ENCODE peak calls at places on chromosomes 5 and 9, in seven cellular contexts. F, V, K, J, A, X and D are unnamed samples.
A peak's percentile ranks its signal among the peaks of the same experiment; 100 is the strongest.

GRCh38 chr9:93262537-93263310 is 78.8 kb downstream of the WNK2 start:
- DNase-seq in F (no peak), V (no peak), K (peak; percentile 70), J (no peak), A (peak; percentile 23), X (no peak), D (no peak)

GRCh38 chr9:86200599-86201162 is 58.8 kb downstream of the C9orf153 start:
- DNase-seq in F (no peak), V (no peak), K (no peak), J (no peak), A (no peak), X (no peak), D (no peak)

GRCh38 chr9:125990186-125990792 is 243.1 kb downstream of the PBX3 start:
- DNase-seq in F (no peak), V (no peak), K (no peak), J (no peak), A (no peak), X (no peak), D (no peak)

GRCh38 chr5:670396-671270 is 22.5 kb downstream of the TPPP start:
- DNase-seq in F (no peak), V (no peak), K (no peak), J (no peak), A (no peak), X (no peak), D (no peak)

GRCh38 chr9:114811969-114812636 is 6.3 kb upstream of the TNFSF15 start:
- DNase-seq in F (no peak), V (no peak), K (no peak), J (no peak), A (no peak), X (no peak), D (peak; percentile 56)

GRCh38 chr5:1803192-1803591 is 2.0 kb downstream of the NDUFS6 start:
- DNase-seq in F (no peak), V (no peak), K (no peak), J (no peak), A (no peak), X (no peak), D (no peak)

GRCh38 chr9:37251452-37251851 is 131.1 kb downstream of the ZCCHC7 start:
- DNase-seq in F (no peak), V (no peak), K (no peak), J (no peak), A (no peak), X (peak; percentile 96), D (no peak)

GRCh38 chr9:17829812-17830385 is 251.0 kb downstream of the SH3GL2 start:
- DNase-seq in F (no peak), V (no peak), K (no peak), J (no peak), A (no peak), X (no peak), D (no peak)

GRCh38 chr5:10552183-10553143 is 11.4 kb upstream of the ANKRD33B start:
- DNase-seq in F (no peak), V (peak; percentile 41), K (no peak), J (no peak), A (no peak), X (no peak), D (peak; percentile 61)
- H3K4me3 ChIP-seq in F (no peak overlapping the region), V (no peak overlapping the region), K (no peak overlapping the region), J (no peak overlapping the region), A (no peak overlapping the region), X (no peak overlapping the region), D (no peak overlapping the region)

GRCh38 chr5:111734597-111734996 is 22.4 kb downstream of the NREP start:
- DNase-seq in F (no peak), V (no peak), K (no peak), J (no peak), A (no peak), X (no peak), D (no peak)

GRCh38 chr5:111734013-111734412 is 23.0 kb downstream of the NREP start:
- DNase-seq in F (no peak), V (peak; percentile 53), K (no peak), J (no peak), A (no peak), X (no peak), D (no peak)

GRCh38 chr5:111730659-111731382 is 26.2 kb downstream of the NREP start:
- DNase-seq in F (no peak), V (no peak), K (peak; percentile 50), J (no peak), A (no peak), X (no peak), D (peak; percentile 56)

GRCh38 chr5:111733571-111733970 is 23.4 kb downstream of the NREP start:
- DNase-seq in F (no peak), V (no peak), K (no peak), J (no peak), A (no peak), X (no peak), D (no peak)

GRCh38 chr5:111731638-111732037 is 25.4 kb downstream of the NREP start:
- DNase-seq in F (no peak), V (no peak), K (no peak), J (no peak), A (no peak), X (no peak), D (no peak)
- H3K27ac ChIP-seq in F (no peak overlapping the region), V (no peak overlapping the region), K (peak overlapping the region; percentile 56), J (no peak overlapping the region), A (no peak overlapping the region), X (no peak overlapping the region), D (peak overlapping the region; percentile 31)

GRCh38 chr9:137460363-137461315 is 1.5 kb upstream of the NSMF start:
- DNase-seq in F (no peak), V (no peak), K (no peak), J (no peak), A (peak; percentile 5), X (no peak), D (no peak)

GRCh38 chr9:137461316-137461662 is 2.2 kb upstream of the NSMF start:
- DNase-seq in F (no peak), V (no peak), K (no peak), J (no peak), A (peak; percentile 5), X (no peak), D (no peak)

GRCh38 chr9:137462396-137463193 is 3.5 kb upstream of the NSMF start:
- DNase-seq in F (no peak), V (no peak), K (no peak), J (no peak), A (no peak), X (no peak), D (no peak)

GRCh38 chr9:137463194-137463930 is 4.2 kb upstream of the NSMF start:
- DNase-seq in F (no peak), V (no peak), K (no peak), J (no peak), A (no peak), X (no peak), D (no peak)

DNA sequence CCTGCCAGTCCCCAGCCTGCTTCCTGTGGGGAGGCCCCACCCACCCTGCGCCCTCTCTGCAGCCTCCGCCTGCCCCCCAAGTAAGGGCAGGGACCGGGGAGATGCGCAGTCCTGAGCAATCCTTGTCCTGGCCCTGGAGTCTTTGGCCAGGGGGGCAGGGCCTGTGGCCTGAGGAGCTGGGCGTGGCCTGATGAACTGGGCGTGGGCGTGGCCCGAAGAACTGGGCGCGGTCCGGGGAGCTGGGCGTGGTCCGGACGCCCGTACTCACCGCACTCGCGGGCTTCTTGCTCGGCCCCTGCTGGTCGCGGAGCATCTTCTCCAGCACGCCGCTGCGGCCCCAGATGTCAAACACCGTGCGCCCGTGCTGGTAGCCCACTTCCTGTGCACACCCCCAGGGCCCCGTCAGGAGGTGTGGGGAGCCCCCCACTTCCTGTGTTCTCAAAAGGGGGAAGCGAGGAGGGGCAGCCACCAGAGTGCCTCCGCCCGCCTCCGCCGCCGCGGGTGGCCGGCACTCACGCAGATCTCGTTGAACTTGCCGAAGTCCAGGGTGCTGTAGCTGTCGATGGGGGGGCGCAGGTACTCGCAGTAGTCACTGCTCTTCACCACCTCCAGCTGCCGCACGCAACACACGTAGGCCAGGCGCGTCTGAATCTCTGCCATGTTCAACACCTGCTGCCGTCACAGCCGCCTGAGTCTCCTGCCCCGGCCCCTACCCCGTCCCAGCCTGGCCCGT is 2.7 kb upstream of the NSMF start:
- DNase-seq in F (peak; percentile 97), V (no peak), K (peak; percentile 66), J (peak; percentile 90), A (no peak), X (peak; percentile 93), D (no peak)
- H3K4me3 ChIP-seq in F (peak overlapping the region; percentile 66), V (no peak overlapping the region), K (peak overlapping the region; percentile 7), J (peak overlapping the region; percentile 19), A (no peak overlapping the region), X (no peak overlapping the region), D (no peak overlapping the region)

GRCh38 chr9:112489039-112489546 is 2.5 kb downstream of the KIAA1958 start:
- DNase-seq in F (no peak), V (no peak), K (no peak), J (no peak), A (no peak), X (peak; percentile 42), D (no peak)
- H3K27ac ChIP-seq in F (no peak overlapping the region), V (no peak overlapping the region), K (peak overlapping the region; percentile 27), J (no peak overlapping the region), A (no peak overlapping the region), X (peak overlapping the region; percentile 5), D (no peak overlapping the region)

DNA sequence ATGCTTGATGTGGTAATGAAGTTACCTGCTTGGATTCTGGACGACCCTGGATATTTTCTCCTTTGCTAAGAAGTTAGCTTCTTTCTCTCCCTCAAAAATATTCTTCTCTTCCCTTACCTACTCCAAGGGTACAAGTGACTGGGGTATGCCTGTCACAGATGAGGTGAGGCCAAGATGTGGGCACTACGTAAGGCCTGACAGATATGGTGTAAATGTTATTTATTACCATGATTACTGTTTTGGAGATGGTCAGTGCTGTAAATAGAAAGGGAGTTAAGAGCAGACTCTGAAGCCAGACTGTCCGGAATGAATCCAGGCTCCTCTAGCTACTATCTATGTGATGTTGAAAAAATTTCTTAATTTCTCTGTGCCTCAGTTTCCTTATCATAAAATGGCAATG is 1.1 kb upstream of the KIAA1958 start:
- DNase-seq in F (no peak), V (no peak), K (no peak), J (no peak), A (no peak), X (no peak), D (no peak)
- H3K4me3 ChIP-seq in F (peak overlapping the region; percentile 82), V (no peak overlapping the region), K (peak overlapping the region; percentile 93), J (peak overlapping the region; percentile 95), A (peak overlapping the region; percentile 88), X (peak overlapping the region; percentile 89), D (peak overlapping the region; percentile 96)

DNA sequence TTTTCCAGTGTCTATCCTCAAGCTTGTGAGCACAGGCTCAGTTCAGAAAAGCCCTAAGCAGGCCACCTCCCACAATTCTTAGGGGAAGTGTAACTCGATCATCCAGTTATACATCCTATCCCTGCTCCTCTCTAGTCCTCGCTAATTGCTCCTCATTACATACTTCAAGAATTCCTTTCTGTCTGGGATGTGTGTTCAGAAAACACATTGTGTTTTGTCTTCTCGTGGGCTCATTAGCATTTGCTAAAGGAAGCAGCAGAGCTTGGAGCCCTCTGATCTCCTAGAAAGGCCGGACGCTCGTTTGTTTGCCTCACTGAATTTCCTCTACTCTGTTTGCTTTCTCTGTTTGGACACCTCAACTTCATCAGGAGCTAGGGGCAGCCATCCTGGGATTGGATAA is 268.2 kb upstream of the RFX3 start:
- DNase-seq in F (no peak), V (no peak), K (no peak), J (no peak), A (no peak), X (peak; percentile 85), D (peak; percentile 2)
- H3K27ac ChIP-seq in F (no peak overlapping the region), V (no peak overlapping the region), K (no peak overlapping the region), J (no peak overlapping the region), A (no peak overlapping the region), X (peak overlapping the region; percentile 62), D (no peak overlapping the region)